ENCODE peak calls at places on chromosomes 2 and 18, in five cellular contexts. One of them, this sample, is unnamed. For H3K9me3, the result is how much of the 10 kb centered on the place peaks cover.

GRCh38 chr18:36308711-36309435 is 11.4 kb downstream of the FHOD3 start:
- DNase-seq in A549: no peak
- DNase-seq in upper lobe of left lung: no peak
- DNase-seq in heart left ventricle: peak
- DNase-seq in mesenchymal stem cell: no peak
- DNase-seq in this sample: no peak

GRCh38 chr2:231128541-231128940 is 3.7 kb upstream of the HTR2B start:
- DNase-seq in A549: no peak
- DNase-seq in upper lobe of left lung: no peak
- DNase-seq in heart left ventricle: no peak
- DNase-seq in mesenchymal stem cell: no peak
- DNase-seq in this sample: no peak

GRCh38 chr2:64831134-64831976 is 157.8 kb upstream of the SLC1A4 start:
- DNase-seq in A549: peak
- DNase-seq in upper lobe of left lung: peak
- DNase-seq in heart left ventricle: peak
- DNase-seq in mesenchymal stem cell: peak
- DNase-seq in this sample: peak

GRCh38 chr2:100674671-100675070 is 111.9 kb downstream of the PDCL3 start:
- DNase-seq in A549: no peak
- DNase-seq in upper lobe of left lung: no peak
- DNase-seq in heart left ventricle: no peak
- DNase-seq in mesenchymal stem cell: no peak
- DNase-seq in this sample: no peak

GRCh38 chr18:55489742-55490055 is 98.3 kb downstream of the TCF4 start:
- DNase-seq in A549: no peak
- DNase-seq in upper lobe of left lung: no peak
- DNase-seq in heart left ventricle: no peak
- DNase-seq in mesenchymal stem cell: no peak
- DNase-seq in this sample: peak

GRCh38 chr2:191927991-191928390 is 81.1 kb upstream of the CAVIN2 start:
- DNase-seq in A549: no peak
- DNase-seq in upper lobe of left lung: peak
- DNase-seq in heart left ventricle: no peak
- DNase-seq in mesenchymal stem cell: peak
- DNase-seq in this sample: no peak

GRCh38 chr18:49573835-49574234 is 12.0 kb downstream of the LIPG start:
- DNase-seq in A549: no peak
- DNase-seq in upper lobe of left lung: no peak
- DNase-seq in heart left ventricle: no peak
- DNase-seq in mesenchymal stem cell: no peak
- DNase-seq in this sample: no peak

GRCh38 chr2:44817673-44818335 is 123.7 kb upstream of the SIX3 start:
- DNase-seq in A549: no peak
- DNase-seq in upper lobe of left lung: no peak
- DNase-seq in heart left ventricle: no peak
- DNase-seq in mesenchymal stem cell: no peak
- DNase-seq in this sample: no peak

GRCh38 chr18:50819027-50819726 is 639 bp downstream of the MRO start:
- DNase-seq in A549: peak
- DNase-seq in upper lobe of left lung: peak
- DNase-seq in heart left ventricle: peak
- DNase-seq in mesenchymal stem cell: peak
- DNase-seq in this sample: no peak

GRCh38 chr2:16167471-16168426 is 227.4 kb downstream of the MYCN start:
- DNase-seq in A549: no peak
- DNase-seq in upper lobe of left lung: no peak
- DNase-seq in heart left ventricle: no peak
- DNase-seq in mesenchymal stem cell: no peak
- DNase-seq in this sample: no peak

DNA sequence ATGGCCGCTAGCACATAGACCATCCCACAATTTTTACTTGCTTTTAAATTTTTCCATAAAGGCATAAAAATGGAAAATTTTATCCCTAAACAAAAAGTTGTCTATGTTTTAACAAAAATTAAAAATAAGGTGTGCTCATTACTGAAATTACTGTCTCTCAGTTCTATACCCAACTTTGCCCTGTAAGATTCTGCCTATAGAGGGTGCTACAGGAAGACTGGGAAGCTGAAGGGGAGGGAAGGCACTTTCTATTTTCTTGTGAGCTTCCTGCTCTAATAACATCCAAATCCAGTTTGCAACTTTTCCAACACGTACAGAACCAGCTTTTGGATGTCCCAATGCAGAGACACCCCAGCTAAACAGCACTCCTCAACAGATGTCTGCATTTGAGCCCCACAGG is 666.9 kb downstream of the PLCL1 start:
- DNase-seq in A549: no peak
- DNase-seq in upper lobe of left lung: no peak
- DNase-seq in heart left ventricle: no peak
- DNase-seq in mesenchymal stem cell: no peak
- DNase-seq in this sample: peak
- H3K9me3 ChIP-seq in A549: under half
- H3K9me3 ChIP-seq in upper lobe of left lung: under half
- H3K9me3 ChIP-seq in heart left ventricle: under half
- H3K9me3 ChIP-seq in mesenchymal stem cell: under half
- H3K9me3 ChIP-seq in this sample: under half

DNA sequence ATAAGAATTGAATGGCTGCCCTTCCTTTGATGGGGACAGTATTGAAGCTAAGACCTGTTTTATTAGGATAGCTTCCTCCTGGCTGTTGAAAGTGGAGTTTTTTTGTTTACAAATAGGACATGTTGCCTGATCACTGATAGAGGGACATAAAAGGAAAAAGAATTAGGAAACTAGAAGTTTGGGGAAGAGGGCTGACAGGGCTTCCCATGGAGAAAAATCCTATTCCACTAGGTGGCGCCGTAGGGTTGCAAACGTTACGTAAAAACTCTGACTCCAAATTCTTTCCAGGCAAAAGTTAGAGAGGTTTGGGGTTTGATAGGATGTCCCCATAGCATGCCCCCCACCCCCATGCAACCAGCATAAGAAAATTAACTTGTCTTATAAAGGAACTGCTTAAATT is 11.1 kb upstream of the RBFA start:
- DNase-seq in A549: no peak
- DNase-seq in upper lobe of left lung: no peak
- DNase-seq in heart left ventricle: no peak
- DNase-seq in mesenchymal stem cell: no peak
- DNase-seq in this sample: peak
- H3K9me3 ChIP-seq in A549: under half
- H3K9me3 ChIP-seq in upper lobe of left lung: half or more
- H3K9me3 ChIP-seq in heart left ventricle: half or more
- H3K9me3 ChIP-seq in mesenchymal stem cell: half or more
- H3K9me3 ChIP-seq in this sample: under half

GRCh38 chr2:27593240-27593639 is 10.4 kb downstream of the ZNF512 start:
- DNase-seq in A549: no peak
- DNase-seq in upper lobe of left lung: no peak
- DNase-seq in heart left ventricle: no peak
- DNase-seq in mesenchymal stem cell: no peak
- DNase-seq in this sample: no peak
- H3K9me3 ChIP-seq in A549: under half
- H3K9me3 ChIP-seq in upper lobe of left lung: under half
- H3K9me3 ChIP-seq in heart left ventricle: half or more
- H3K9me3 ChIP-seq in mesenchymal stem cell: under half
- H3K9me3 ChIP-seq in this sample: under half

GRCh38 chr2:160087854-160088745 is 25.7 kb upstream of the PLA2R1 start:
- DNase-seq in A549: peak
- DNase-seq in upper lobe of left lung: no peak
- DNase-seq in heart left ventricle: no peak
- DNase-seq in mesenchymal stem cell: peak
- DNase-seq in this sample: peak
- H3K9me3 ChIP-seq in A549: under half
- H3K9me3 ChIP-seq in upper lobe of left lung: under half
- H3K9me3 ChIP-seq in heart left ventricle: half or more
- H3K9me3 ChIP-seq in mesenchymal stem cell: under half
- H3K9me3 ChIP-seq in this sample: under half

GRCh38 chr2:106208874-106209273 is 14.8 kb upstream of the UXS1 start:
- DNase-seq in A549: no peak
- DNase-seq in upper lobe of left lung: no peak
- DNase-seq in heart left ventricle: no peak
- DNase-seq in mesenchymal stem cell: no peak
- DNase-seq in this sample: no peak

GRCh38 chr2:106207246-106207645 is 13.1 kb upstream of the UXS1 start:
- DNase-seq in A549: no peak
- DNase-seq in upper lobe of left lung: no peak
- DNase-seq in heart left ventricle: no peak
- DNase-seq in mesenchymal stem cell: no peak
- DNase-seq in this sample: no peak

GRCh38 chr2:106205488-106205887 is 11.4 kb upstream of the UXS1 start:
- DNase-seq in A549: no peak
- DNase-seq in upper lobe of left lung: no peak
- DNase-seq in heart left ventricle: no peak
- DNase-seq in mesenchymal stem cell: no peak
- DNase-seq in this sample: no peak

DNA sequence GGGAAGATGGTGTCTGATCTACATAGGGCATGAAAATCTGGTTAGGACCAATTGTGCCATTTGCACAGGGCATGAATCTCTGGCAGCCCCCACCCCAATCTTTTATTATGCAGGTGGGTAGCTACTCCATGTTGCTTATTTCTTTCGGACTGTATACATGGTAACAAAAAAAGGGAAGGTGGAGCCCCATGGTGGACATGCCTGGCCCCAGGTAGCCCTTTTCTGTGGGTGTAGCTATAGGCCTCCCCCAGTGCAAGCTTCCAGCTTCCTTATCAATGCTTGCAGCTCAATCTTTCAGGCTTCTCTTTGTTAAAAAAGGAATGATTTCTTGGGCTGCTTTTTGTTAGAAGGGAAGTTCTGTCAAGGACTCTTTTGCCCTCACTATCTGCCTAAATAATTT is 14.3 kb upstream of the UXS1 start:
- DNase-seq in A549: no peak
- DNase-seq in upper lobe of left lung: no peak
- DNase-seq in heart left ventricle: no peak
- DNase-seq in mesenchymal stem cell: no peak
- DNase-seq in this sample: no peak
- H3K9me3 ChIP-seq in A549: under half
- H3K9me3 ChIP-seq in upper lobe of left lung: under half
- H3K9me3 ChIP-seq in heart left ventricle: under half
- H3K9me3 ChIP-seq in mesenchymal stem cell: under half
- H3K9me3 ChIP-seq in this sample: under half

GRCh38 chr2:153589586-153589985 is 111.0 kb upstream of the RPRM start:
- DNase-seq in A549: no peak
- DNase-seq in upper lobe of left lung: no peak
- DNase-seq in heart left ventricle: no peak
- DNase-seq in mesenchymal stem cell: no peak
- DNase-seq in this sample: no peak
- H3K9me3 ChIP-seq in A549: under half
- H3K9me3 ChIP-seq in upper lobe of left lung: under half
- H3K9me3 ChIP-seq in heart left ventricle: under half
- H3K9me3 ChIP-seq in mesenchymal stem cell: under half
- H3K9me3 ChIP-seq in this sample: under half

GRCh38 chr18:78127041-78127440 is 852.6 kb upstream of the SALL3 start:
- DNase-seq in A549: no peak
- DNase-seq in upper lobe of left lung: no peak
- DNase-seq in heart left ventricle: no peak
- DNase-seq in mesenchymal stem cell: no peak
- DNase-seq in this sample: no peak
- H3K9me3 ChIP-seq in A549: under half
- H3K9me3 ChIP-seq in upper lobe of left lung: under half
- H3K9me3 ChIP-seq in heart left ventricle: under half
- H3K9me3 ChIP-seq in mesenchymal stem cell: under half
- H3K9me3 ChIP-seq in this sample: under half

DNA sequence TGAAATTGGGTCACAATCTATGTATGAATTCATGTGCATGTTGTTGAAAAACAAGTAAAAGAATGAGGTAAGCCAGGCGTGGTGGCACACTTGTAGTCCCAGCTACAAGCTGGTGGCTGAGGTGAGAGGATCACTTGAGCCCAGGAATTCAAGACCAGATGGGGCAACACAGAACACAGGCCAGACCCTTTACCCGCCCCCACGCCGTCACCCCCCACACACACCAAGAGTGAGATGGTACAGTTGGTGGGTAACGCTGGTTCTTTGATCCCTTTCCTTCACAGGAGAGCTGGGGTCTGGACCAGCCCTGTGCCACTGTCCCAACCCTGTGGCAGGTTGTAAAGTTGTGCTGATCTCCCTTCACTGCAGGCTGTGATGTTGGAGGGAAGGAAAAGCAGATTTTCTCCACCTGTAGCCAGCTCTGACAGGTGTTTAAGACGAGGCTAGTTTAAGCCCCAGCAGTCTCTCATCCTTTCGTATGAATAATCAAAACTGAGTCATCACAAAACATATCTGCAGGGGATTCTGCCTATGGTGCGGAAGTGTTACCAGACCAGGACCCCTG is 13.6 kb downstream of the B3GNT2 start:
- DNase-seq in A549: no peak
- DNase-seq in upper lobe of left lung: no peak
- DNase-seq in heart left ventricle: no peak
- DNase-seq in mesenchymal stem cell: no peak
- DNase-seq in this sample: no peak
- H3K9me3 ChIP-seq in A549: under half
- H3K9me3 ChIP-seq in upper lobe of left lung: under half
- H3K9me3 ChIP-seq in heart left ventricle: under half
- H3K9me3 ChIP-seq in mesenchymal stem cell: under half
- H3K9me3 ChIP-seq in this sample: under half

GRCh38 chr2:40210968-40211353 is 240.9 kb downstream of the SLC8A1 start:
- DNase-seq in A549: no peak
- DNase-seq in upper lobe of left lung: no peak
- DNase-seq in heart left ventricle: no peak
- DNase-seq in mesenchymal stem cell: no peak
- DNase-seq in this sample: no peak

GRCh38 chr2:40210344-40210967 is 241.4 kb downstream of the SLC8A1 start:
- DNase-seq in A549: no peak
- DNase-seq in upper lobe of left lung: no peak
- DNase-seq in heart left ventricle: no peak
- DNase-seq in mesenchymal stem cell: no peak
- DNase-seq in this sample: no peak

GRCh38 chr2:40213071-40213470 is 238.8 kb downstream of the SLC8A1 start:
- DNase-seq in A549: no peak
- DNase-seq in upper lobe of left lung: no peak
- DNase-seq in heart left ventricle: no peak
- DNase-seq in mesenchymal stem cell: peak
- DNase-seq in this sample: no peak

GRCh38 chr2:40208478-40208877 is 243.4 kb downstream of the SLC8A1 start:
- DNase-seq in A549: no peak
- DNase-seq in upper lobe of left lung: no peak
- DNase-seq in heart left ventricle: no peak
- DNase-seq in mesenchymal stem cell: no peak
- DNase-seq in this sample: no peak

DNA sequence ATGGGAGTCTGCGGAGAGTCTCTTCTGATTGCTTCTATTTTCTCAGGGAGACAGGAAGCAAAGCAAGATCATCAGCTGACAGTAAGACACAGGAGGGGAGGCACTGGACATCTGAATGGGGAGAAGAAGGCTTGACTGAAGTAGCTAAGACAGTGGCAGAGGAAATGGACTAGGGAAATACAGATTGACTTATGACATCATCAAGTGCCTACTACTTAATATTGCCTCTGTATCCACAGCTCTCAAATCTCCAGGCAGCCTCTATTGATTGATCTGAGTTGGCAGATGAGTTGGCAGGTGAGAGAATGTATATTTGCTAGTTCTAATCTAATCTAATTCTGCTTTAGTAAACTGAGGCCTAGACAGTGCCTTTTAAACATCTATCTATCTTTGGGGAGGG is 242.2 kb downstream of the SLC8A1 start:
- DNase-seq in A549: no peak
- DNase-seq in upper lobe of left lung: no peak
- DNase-seq in heart left ventricle: no peak
- DNase-seq in mesenchymal stem cell: no peak
- DNase-seq in this sample: no peak
- H3K9me3 ChIP-seq in A549: under half
- H3K9me3 ChIP-seq in upper lobe of left lung: under half
- H3K9me3 ChIP-seq in heart left ventricle: under half
- H3K9me3 ChIP-seq in mesenchymal stem cell: under half
- H3K9me3 ChIP-seq in this sample: under half